ENCODE peak calls at places on chromosome 22, in eight cellular contexts. L is fibroblast of mammary gland, I is DND-41, X is GF-D8, P is brain microvascular endothelial cell, B is GM04504, H is Peyer's patch, U is iPS-NIHi11. M is an unnamed sample.

GRCh38 chr22:49333206-49333605 is 494.5 kb downstream of the BRD1 start:
- DNase-seq in L (no peak), I (no peak), X (no peak), P (no peak), B (no peak), H (no peak), U (no peak), M (no peak)

GRCh38 chr22:44311855-44312170 is 938 bp downstream of the SHISAL1 start:
- DNase-seq in L (peak), I (no peak), X (no peak), P (peak), B (peak), H (no peak), U (no peak), M (no peak)

GRCh38 chr22:30694638-30695350 is at the start of gene OSBP2:
- DNase-seq in L (no peak), I (no peak), X (no peak), P (no peak), B (no peak), H (no peak), U (peak), M (no peak)

GRCh38 chr22:43308451-43309235 is 34.5 kb downstream of the SCUBE1 start:
- DNase-seq in L (no peak), I (no peak), X (no peak), P (no peak), B (no peak), H (no peak), U (no peak), M (no peak)

GRCh38 chr22:42716649-42717127 is 4.0 kb downstream of the A4GALT start:
- DNase-seq in L (no peak), I (no peak), X (no peak), P (no peak), B (no peak), H (peak), U (peak), M (no peak)

GRCh38 chr22:48567213-48567975 is 1260.3 kb downstream of the BRD1 start:
- DNase-seq in L (no peak), I (no peak), X (peak), P (no peak), B (peak), H (no peak), U (no peak), M (no peak)

GRCh38 chr22:36925388-36926290 is 12.2 kb downstream of the CSF2RB start:
- DNase-seq in L (no peak), I (no peak), X (no peak), P (no peak), B (no peak), H (no peak), U (no peak), M (no peak)

GRCh38 chr22:38748487-38749136 is 7.2 kb downstream of the SUN2 start:
- DNase-seq in L (no peak), I (no peak), X (no peak), P (no peak), B (no peak), H (no peak), U (no peak), M (no peak)

GRCh38 chr22:23670378-23671295 is 20.2 kb upstream of the RGL4 start:
- DNase-seq in L (no peak), I (no peak), X (no peak), P (no peak), B (no peak), H (no peak), U (no peak), M (no peak)

GRCh38 chr22:29190051-29190450 is 15.6 kb upstream of the EMID1 start:
- DNase-seq in L (no peak), I (no peak), X (no peak), P (no peak), B (no peak), H (no peak), U (peak), M (no peak)

GRCh38 chr22:48138855-48139254 is 1376.4 kb downstream of the TBC1D22A start:
- DNase-seq in L (no peak), I (peak), X (no peak), P (no peak), B (no peak), H (no peak), U (no peak), M (no peak)

GRCh38 chr22:24325105-24325757 is 54.6 kb downstream of the SPECC1L start:
- DNase-seq in L (peak), I (peak), X (peak), P (peak), B (peak), H (no peak), U (peak), M (peak)

GRCh38 chr22:50544746-50545253 is 899 bp upstream of the KLHDC7B start:
- DNase-seq in L (no peak), I (peak), X (no peak), P (no peak), B (no peak), H (no peak), U (no peak), M (no peak)

GRCh38 chr22:24894220-24894975 is 52.1 kb downstream of the LHFPL7 start:
- DNase-seq in L (peak), I (no peak), X (no peak), P (peak), B (peak), H (no peak), U (peak), M (peak)

GRCh38 chr22:47456031-47456430 is 693.6 kb downstream of the TBC1D22A start:
- DNase-seq in L (no peak), I (no peak), X (no peak), P (no peak), B (no peak), H (no peak), U (no peak), M (no peak)

GRCh38 chr22:31348766-31349165 is 2.6 kb upstream of the PATZ1 start:
- DNase-seq in L (no peak), I (no peak), X (no peak), P (no peak), B (no peak), H (no peak), U (no peak), M (no peak)

GRCh38 chr22:45612940-45613339 is 58.7 kb upstream of the ATXN10 start:
- DNase-seq in L (peak), I (no peak), X (no peak), P (peak), B (no peak), H (no peak), U (no peak), M (no peak)

GRCh38 chr22:50318698-50319411 is 8.0 kb downstream of the DENND6B start:
- DNase-seq in L (no peak), I (no peak), X (no peak), P (no peak), B (no peak), H (peak), U (peak), M (no peak)

GRCh38 chr22:44710474-44711235 is 8.7 kb downstream of the PRR5 start:
- DNase-seq in L (no peak), I (peak), X (no peak), P (no peak), B (no peak), H (peak), U (no peak), M (no peak)

GRCh38 chr22:38419864-38420172 is 35.2 kb downstream of the KCNJ4 start:
- DNase-seq in L (no peak), I (no peak), X (no peak), P (no peak), B (no peak), H (no peak), U (no peak), M (no peak)

GRCh38 chr22:32990187-32990586 is 68.0 kb downstream of the SYN3 start:
- DNase-seq in L (no peak), I (no peak), X (no peak), P (no peak), B (no peak), H (no peak), U (no peak), M (no peak)

GRCh38 chr22:46068908-46069481 is 81.3 kb upstream of the PPARA start:
- DNase-seq in L (peak), I (peak), X (peak), P (no peak), B (peak), H (no peak), U (no peak), M (no peak)